ENCODE peak calls at places on chromosomes 3 and 15, in five cellular contexts. N is body of pancreas, W is M059J, D is NCI-H1930, O is cardiac fibroblast. U is an unnamed sample.

GRCh38 chr3:172094621-172095557 is 55.5 kb downstream of the FNDC3B start:
- DNase-seq in W (peak), N (no peak), D (no peak), O (peak), U (peak)

GRCh38 chr15:31484986-31485385 is 158.4 kb downstream of the KLF13 start:
- DNase-seq in W (no peak), O (no peak), N (no peak), D (no peak), U (no peak)

GRCh38 chr15:80586141-80586540 is 109.0 kb upstream of the ABHD17C start:
- DNase-seq in W (no peak), N (no peak), D (no peak), O (no peak), U (no peak)

GRCh38 chr3:81352867-81353266 is 408.6 kb downstream of the GBE1 start:
- DNase-seq in O (peak), N (no peak), D (no peak), W (peak), U (no peak)

GRCh38 chr15:52710050-52710709 is 31.0 kb upstream of the ATOSA start:
- DNase-seq in W (peak), O (no peak), N (no peak), D (no peak), U (no peak)

GRCh38 chr3:41598804-41599481 is 363.0 kb downstream of the ULK4 start:
- DNase-seq in W (peak), O (peak), D (no peak), N (no peak), U (peak)

GRCh38 chr3:50971487-50971924 is 296.8 kb downstream of the DOCK3 start:
- DNase-seq in N (peak), W (peak), D (peak), O (peak), U (peak)

GRCh38 chr15:80526556-80527340 is 122.6 kb downstream of the ARNT2 start:
- DNase-seq in O (peak), D (no peak), W (peak), N (no peak), U (peak)

GRCh38 chr3:156463123-156463522 is 91.8 kb downstream of the SSR3 start:
- DNase-seq in N (no peak), W (no peak), O (no peak), D (no peak), U (no peak)

GRCh38 chr15:65323071-65323511 is 18.6 kb downstream of the RNU5B-1 start:
- DNase-seq in D (no peak), O (peak), W (peak), N (no peak), U (peak)

GRCh38 chr3:123194552-123194951 is 7.2 kb upstream of the SEC22A start:
- DNase-seq in W (peak), O (peak), N (peak), D (no peak), U (peak)

GRCh38 chr3:45985532-45986302 is 9.9 kb downstream of the FYCO1 start:
- DNase-seq in D (no peak), N (no peak), W (no peak), O (peak), U (no peak)

GRCh38 chr3:126149960-126150515 is 30.3 kb downstream of the ALDH1L1 start:
- DNase-seq in W (no peak), O (no peak), D (no peak), N (peak), U (no peak)

GRCh38 chr3:171867976-171868375 is 24.8 kb downstream of the TMEM212 start:
- DNase-seq in O (peak), D (peak), W (no peak), N (no peak), U (no peak)

GRCh38 chr3:142850395-142851023 is 38.4 kb downstream of the PCOLCE2 start:
- DNase-seq in O (peak), D (no peak), N (no peak), W (peak), U (peak)

GRCh38 chr3:121126378-121127035 is 218.5 kb downstream of the STXBP5L start:
- DNase-seq in W (no peak), D (no peak), O (no peak), N (no peak), U (no peak)

GRCh38 chr3:172987268-172987667 is 153.8 kb downstream of the SPATA16 start:
- DNase-seq in O (peak), N (no peak), W (peak), D (no peak), U (no peak)

GRCh38 chr15:80179025-80179759 is 26.4 kb downstream of the FAH start:
- DNase-seq in N (no peak), W (peak), D (no peak), O (peak), U (peak)

GRCh38 chr15:89157061-89157460 is 64.3 kb downstream of the RLBP1 start:
- DNase-seq in O (no peak), W (no peak), N (no peak), D (no peak), U (no peak)

GRCh38 chr3:127565711-127566110 is 24.8 kb downstream of the TPRA1 start:
- DNase-seq in W (no peak), D (no peak), N (no peak), O (no peak), U (no peak)

GRCh38 chr3:194206375-194206774 is 70.4 kb downstream of the HES1 start:
- DNase-seq in O (peak), D (no peak), W (no peak), N (peak), U (no peak)

GRCh38 chr15:58038426-58039106 is 26.9 kb downstream of the ALDH1A2 start:
- DNase-seq in O (peak), W (peak), N (no peak), D (no peak), U (peak)

GRCh38 chr3:101065962-101066361 is 72.7 kb upstream of the ABI3BP start:
- DNase-seq in D (no peak), N (no peak), W (peak), O (peak), U (peak)

GRCh38 chr3:130800829-130801228 is 54.2 kb upstream of the PIK3R4 start:
- DNase-seq in D (no peak), O (no peak), W (peak), N (no peak), U (no peak)

GRCh38 chr3:23633261-23633960 is 172.3 kb upstream of the UBE2E1 start:
- DNase-seq in D (no peak), O (no peak), N (no peak), W (no peak), U (no peak)

GRCh38 chr3:159091936-159092335 is 290.1 kb downstream of the MFSD1 start:
- DNase-seq in N (no peak), O (peak), W (peak), D (no peak), U (no peak)

GRCh38 chr3:170049146-170050000 is 11.6 kb downstream of the GPR160 start:
- DNase-seq in O (peak), D (no peak), W (peak), N (peak), U (no peak)

GRCh38 chr15:27137127-27137526 is 166.1 kb downstream of the GABRG3 start:
- DNase-seq in N (no peak), D (no peak), O (no peak), W (no peak), U (no peak)

GRCh38 chr3:12866836-12867235 is 25.5 kb upstream of the RPL32 start:
- DNase-seq in D (no peak), O (no peak), W (no peak), N (no peak), U (no peak)

GRCh38 chr15:89171136-89172072 is 50.0 kb downstream of the RLBP1 start:
- DNase-seq in W (peak), D (no peak), O (peak), N (peak), U (peak)

GRCh38 chr15:90870354-90871096 is 2.1 kb downstream of the FURIN start:
- DNase-seq in D (no peak), O (peak), N (no peak), W (peak), U (peak)

GRCh38 chr3:66485291-66485968 is 15.4 kb downstream of the LRIG1 start:
- DNase-seq in O (peak), N (no peak), D (no peak), W (peak), U (peak)

GRCh38 chr3:184459355-184459754 is 79.5 kb downstream of the CHRD start:
- DNase-seq in N (no peak), D (no peak), O (peak), W (peak), U (peak)